ENCODE peak calls at places on chromosomes 6 and 20, in nine cellular contexts. T is gastrocnemius medialis, E is GM20000, Q is astrocyte of the cerebellum, I is HFFc6, P is WTC11, W is endothelial cell, K is transverse colon, G is astrocyte. U is an unnamed sample.

GRCh38 chr6:72624557-72625160 is 2.8 kb downstream of the KCNQ5 start:
- DNase-seq in I (peak; percentile 42), G (no peak), K (no peak), E (peak; percentile 26), T (no peak), W (no peak), P (no peak), Q (no peak), U (no peak)

GRCh38 chr6:135568366-135568765 is 70.8 kb upstream of the AHI1 start:
- DNase-seq in G (peak; percentile 96), T (no peak), W (no peak), I (peak; percentile 31), K (peak; percentile 10), Q (peak; percentile 92), E (peak; percentile 36), P (no peak), U (peak; percentile 66)

GRCh38 chr6:157531169-157531985 is 150.4 kb downstream of the ZDHHC14 start:
- DNase-seq in E (no peak), Q (no peak), P (peak; percentile 55), T (peak; percentile 72), W (peak; percentile 21), G (no peak), I (no peak), K (peak; percentile 78), U (no peak)

GRCh38 chr20:52017669-52018317 is 173.8 kb downstream of the ZFP64 start:
- DNase-seq in G (no peak), I (no peak), Q (no peak), P (no peak), W (no peak), E (no peak), T (no peak), K (no peak), U (no peak)

GRCh38 chr20:53934421-53935352 is 135.7 kb downstream of the BCAS1 start:
- DNase-seq in T (no peak), W (peak; percentile 44), K (no peak), E (peak; percentile 40), Q (no peak), P (no peak), I (peak; percentile 77), G (peak; percentile 87), U (no peak)

GRCh38 chr6:138987299-138987642 is 782 bp downstream of the REPS1 start:
- DNase-seq in T (no peak), P (peak; percentile 31), G (no peak), I (no peak), Q (no peak), W (no peak), K (no peak), E (no peak), U (no peak)

GRCh38 chr6:68649669-68650068 is 14.6 kb downstream of the ADGRB3 start:
- DNase-seq in I (no peak), G (no peak), Q (no peak), W (no peak), P (peak; percentile 24), K (no peak), E (no peak), T (no peak), U (no peak)

GRCh38 chr6:25717856-25718740 is 36.4 kb upstream of the SLC17A4 start:
- DNase-seq in P (no peak), W (peak; percentile 17), T (no peak), G (peak; percentile 0), K (no peak), I (peak; percentile 29), E (peak; percentile 31), Q (peak; percentile 3), U (no peak)

GRCh38 chr6:158043586-158044524 is 62.2 kb downstream of the SYNJ2 start:
- DNase-seq in W (no peak), K (peak; percentile 64), P (no peak), Q (no peak), G (no peak), T (peak; percentile 91), E (no peak), I (no peak), U (no peak)

GRCh38 chr6:113137411-113137810 is 719.7 kb upstream of the MARCKS start:
- DNase-seq in Q (peak; percentile 33), I (no peak), E (no peak), T (no peak), W (peak; percentile 72), K (no peak), G (peak; percentile 60), P (peak; percentile 13), U (no peak)

GRCh38 chr20:24764825-24765224 is 184.2 kb upstream of the CST7 start:
- DNase-seq in K (no peak), I (no peak), W (no peak), P (no peak), T (no peak), E (no peak), G (no peak), Q (no peak), U (no peak)

GRCh38 chr6:7262746-7263335 is 50.2 kb downstream of the SSR1 start:
- DNase-seq in G (no peak), W (no peak), I (no peak), Q (no peak), E (no peak), P (no peak), T (no peak), K (no peak), U (no peak)

DNA sequence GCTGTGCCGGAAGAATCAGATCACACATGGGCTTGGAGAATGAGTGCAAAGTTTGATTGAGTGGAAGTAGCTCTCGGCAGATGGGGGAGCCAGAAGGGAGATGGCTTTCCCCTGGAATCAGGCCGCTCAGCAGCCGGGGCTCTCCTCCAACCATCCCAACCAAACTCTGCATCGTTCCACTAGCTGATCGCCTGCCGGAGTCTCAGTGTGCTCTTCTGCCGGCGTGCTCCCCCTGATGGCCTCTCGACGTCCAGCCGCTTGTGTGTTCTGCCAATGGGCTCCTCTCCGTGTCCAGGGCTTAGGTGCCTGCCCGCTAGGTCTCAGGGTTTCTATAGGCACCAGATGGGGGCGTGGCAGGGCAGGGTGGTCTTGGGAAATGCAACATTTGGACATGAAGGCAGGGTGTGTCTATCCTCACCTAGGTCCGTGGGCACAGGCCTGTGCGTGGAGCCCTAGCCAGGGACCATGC is 4.9 kb upstream of the BIRC7 start:
- DNase-seq in E (no peak), K (peak; percentile 32), G (peak; percentile 62), Q (peak; percentile 31), W (peak; percentile 71), T (peak; percentile 24), I (peak; percentile 53), P (peak; percentile 80), U (no peak)
- TF ChIP-seq CTCF in E (peak; percentile 45), K (peak; percentile 46), G (peak; percentile 34), Q (peak; percentile 80), W (no peak), T (no peak), I (peak; percentile 70), P (no peak), U (peak; percentile 76)

DNA sequence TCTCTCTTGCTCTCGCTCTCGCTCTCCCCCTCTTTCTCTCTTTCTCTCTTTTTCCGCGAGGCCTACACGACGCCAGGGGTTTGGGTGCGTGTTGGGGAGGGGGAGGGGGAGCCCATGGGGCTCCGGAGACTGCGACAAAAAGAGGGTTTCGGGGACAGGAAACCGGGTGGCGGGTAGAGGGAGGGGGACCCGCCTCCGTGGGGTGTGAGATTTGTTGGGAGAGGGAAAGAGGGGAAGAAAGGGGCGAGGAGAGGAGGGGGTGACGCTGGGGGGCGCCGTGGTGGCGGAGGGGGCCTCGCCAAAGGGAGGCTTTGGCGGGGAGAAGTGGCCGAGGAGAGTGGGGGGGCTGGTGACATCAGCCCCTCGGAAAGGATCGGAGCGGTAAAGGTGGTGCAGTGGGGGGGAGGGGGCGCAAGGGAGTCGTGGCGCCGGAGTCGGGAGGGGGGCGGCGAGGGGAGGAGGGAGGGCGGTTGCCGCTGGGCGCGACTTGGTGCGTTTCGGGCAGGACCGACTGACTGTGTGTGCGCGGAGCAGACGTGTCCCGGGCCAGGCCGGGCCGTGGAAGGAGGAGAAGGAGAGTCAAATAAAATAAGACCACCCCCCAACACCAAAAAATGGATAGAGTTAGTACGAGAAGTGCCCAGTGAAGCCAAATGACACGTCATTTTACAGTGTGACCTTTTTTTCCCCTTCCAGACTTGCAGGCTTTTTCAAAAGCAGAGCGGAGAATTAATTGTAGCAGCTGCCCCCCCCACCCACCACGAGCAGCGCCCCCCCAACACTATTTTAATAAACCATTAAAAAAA is 39.8 kb downstream of the GNAS start:
- DNase-seq in I (peak; percentile 43), G (peak; percentile 52), T (peak; percentile 79), P (peak; percentile 73), Q (no peak), E (peak; percentile 84), W (peak; percentile 79), K (peak; percentile 80), U (no peak)
- TF ChIP-seq CTCF in I (peak; percentile 44), G (no peak), T (no peak), P (no peak), Q (no peak), E (no peak), W (no peak), K (no peak), U (peak; percentile 3)

DNA sequence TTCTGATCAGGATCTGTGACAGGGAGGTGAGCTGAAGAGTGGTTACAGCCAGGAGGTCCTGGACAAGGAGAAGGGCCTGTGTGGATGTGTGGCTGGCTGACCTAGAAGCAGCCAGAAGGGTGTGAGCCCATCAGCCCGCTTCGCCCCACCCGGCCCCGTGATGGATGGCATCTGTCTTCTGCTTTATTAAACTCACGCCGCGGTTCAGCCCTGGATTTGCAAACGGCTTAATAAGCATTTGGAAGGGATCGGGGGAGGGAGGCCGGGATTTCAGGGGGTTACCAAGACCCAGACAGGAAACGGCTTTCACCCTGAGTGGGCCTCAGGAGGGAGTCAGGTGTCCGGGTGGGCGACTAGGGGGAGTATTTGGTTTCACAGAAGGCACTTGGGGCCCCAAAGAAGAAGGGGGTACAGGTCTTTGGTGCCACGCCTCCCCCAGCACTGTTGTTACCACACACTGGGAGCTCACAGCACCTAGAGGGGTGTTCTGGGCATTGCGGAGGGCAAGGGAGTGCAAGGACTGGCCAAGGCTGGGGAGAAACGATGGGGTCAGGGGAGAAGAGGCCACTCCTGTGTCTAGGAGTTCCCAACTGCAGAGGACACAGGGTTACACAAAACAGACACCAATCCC is 53.8 kb upstream of the FOXP4 start:
- DNase-seq in E (no peak), Q (no peak), P (no peak), G (no peak), W (no peak), T (no peak), I (no peak), K (no peak), U (no peak)
- TF ChIP-seq CTCF in E (no peak), Q (no peak), P (no peak), G (no peak), W (no peak), T (no peak), I (no peak), K (no peak), U (no peak)

GRCh38 chr6:2598867-2599266 is 151.9 kb downstream of the MYLK4 start:
- DNase-seq in E (no peak), K (no peak), T (no peak), P (no peak), I (no peak), W (no peak), Q (no peak), G (no peak), U (no peak)

GRCh38 chr6:2593167-2593566 is 157.6 kb downstream of the MYLK4 start:
- DNase-seq in Q (no peak), W (no peak), T (no peak), E (no peak), P (no peak), G (no peak), I (no peak), K (no peak), U (no peak)

GRCh38 chr6:2599817-2600216 is 150.9 kb downstream of the MYLK4 start:
- DNase-seq in G (no peak), W (no peak), T (no peak), E (no peak), I (no peak), P (no peak), K (no peak), Q (no peak), U (no peak)

GRCh38 chr6:2594868-2595267 is 155.9 kb downstream of the MYLK4 start:
- DNase-seq in K (no peak), Q (no peak), W (no peak), G (no peak), E (no peak), I (no peak), P (no peak), T (no peak), U (no peak)

GRCh38 chr6:2596222-2596621 is 154.5 kb downstream of the MYLK4 start:
- DNase-seq in P (peak; percentile 71), G (no peak), I (no peak), Q (no peak), W (peak; percentile 53), T (no peak), E (no peak), K (no peak), U (no peak)
- TF ChIP-seq CTCF in P (peak; percentile 41), G (no peak), I (no peak), Q (no peak), W (peak; percentile 44), T (no peak), E (no peak), K (no peak), U (peak; percentile 40)